ENCODE peak calls at places on chromosomes 4 and X, in seven cellular contexts. T, F, J, L, K, N and O are unnamed samples.

GRCh38 chrX:129631850-129632249 is 22.9 kb downstream of the APLN start:
- DNase-seq in F (no peak), K (no peak), L (no peak), T (no peak), J (no peak), N (no peak), O (no peak)

GRCh38 chrX:83469551-83469950 is 38.5 kb upstream of the POU3F4 start:
- DNase-seq in J (no peak), N (peak), T (peak), K (peak), F (peak), L (no peak), O (peak)

GRCh38 chr4:172953896-172954568 is 214.6 kb upstream of the GALNT7 start:
- DNase-seq in K (peak), N (no peak), L (no peak), T (peak), J (no peak), F (no peak), O (peak)

GRCh38 chrX:2811271-2811670 is 17.5 kb upstream of the GYG2 start:
- DNase-seq in F (no peak), L (no peak), T (peak), J (no peak), N (no peak), K (no peak), O (no peak)

GRCh38 chr4:133856736-133857355 is 344.7 kb downstream of the PABPC4L start:
- DNase-seq in J (no peak), F (no peak), L (no peak), T (no peak), N (no peak), K (peak), O (no peak)

GRCh38 chr4:13597604-13598003 is 29.9 kb downstream of the BOD1L1 start:
- DNase-seq in T (peak), K (peak), N (no peak), F (no peak), J (no peak), L (no peak), O (peak)

GRCh38 chr4:112448211-112448745 is 67.7 kb downstream of the NEUROG2 start:
- DNase-seq in F (no peak), T (peak), K (peak), J (no peak), N (peak), L (no peak), O (no peak)

GRCh38 chrX:107729558-107730297 is 45.9 kb downstream of the TSC22D3 start:
- DNase-seq in L (no peak), F (no peak), K (no peak), N (no peak), T (peak), J (peak), O (peak)

GRCh38 chr4:85867281-85867680 is 392.3 kb downstream of the ARHGAP24 start:
- DNase-seq in N (no peak), L (no peak), T (peak), K (no peak), J (no peak), F (no peak), O (no peak)

GRCh38 chr4:185504098-185505047 is 30.9 kb downstream of the PDLIM3 start:
- DNase-seq in T (peak), L (peak), K (peak), F (no peak), N (no peak), J (peak), O (peak)

GRCh38 chr4:159227378-159227777 is 124.5 kb downstream of the RAPGEF2 start:
- DNase-seq in F (no peak), L (no peak), J (no peak), T (peak), N (no peak), K (peak), O (no peak)

GRCh38 chr4:181008164-181008563 is 1235.0 kb upstream of the TENM3 start:
- DNase-seq in L (no peak), K (no peak), N (no peak), J (no peak), T (no peak), F (no peak), O (peak)

GRCh38 chr4:28799696-28800095 is 1920.5 kb upstream of the PCDH7 start:
- DNase-seq in J (peak), F (peak), N (no peak), K (no peak), T (no peak), L (no peak), O (peak)

GRCh38 chr4:2399631-2400190 is 18.7 kb downstream of the ZFYVE28 start:
- DNase-seq in F (no peak), K (no peak), J (no peak), T (no peak), L (no peak), N (no peak), O (no peak)

GRCh38 chr4:155780773-155781172 is 22.0 kb downstream of the GUCY1B1 start:
- DNase-seq in K (peak), N (no peak), L (no peak), J (no peak), T (peak), F (no peak), O (no peak)

GRCh38 chr4:179151770-179152169 is 1709.5 kb upstream of the AGA start:
- DNase-seq in J (no peak), T (no peak), K (no peak), L (no peak), F (no peak), N (no peak), O (no peak)

GRCh38 chrX:53082773-53083616 is 828 bp downstream of the TSPYL2 start:
- DNase-seq in F (no peak), K (no peak), N (no peak), T (no peak), L (no peak), J (no peak), O (no peak)

GRCh38 chr4:126533176-126533575 is 1099.6 kb upstream of the INTU start:
- DNase-seq in L (no peak), J (no peak), F (no peak), K (peak), N (no peak), T (peak), O (peak)

GRCh38 chrX:109830704-109831206 is 97.7 kb upstream of the ACSL4 start:
- DNase-seq in J (no peak), K (peak), N (no peak), F (no peak), L (no peak), T (peak), O (peak)

GRCh38 chr4:15961778-15962510 is 1.0 kb downstream of the FGFBP2 start:
- DNase-seq in J (no peak), N (no peak), K (no peak), T (no peak), L (no peak), F (no peak), O (no peak)

GRCh38 chr4:77225022-77225421 is 68.0 kb downstream of the CCNG2 start:
- DNase-seq in T (no peak), J (no peak), K (no peak), N (no peak), F (no peak), L (no peak), O (no peak)

GRCh38 chr4:22264261-22264660 is 251.6 kb downstream of the ADGRA3 start:
- DNase-seq in T (no peak), J (no peak), L (no peak), K (no peak), F (no peak), N (no peak), O (no peak)

GRCh38 chrX:28979876-28980275 is 392.6 kb downstream of the IL1RAPL1 start:
- DNase-seq in L (no peak), T (no peak), J (no peak), F (no peak), K (no peak), N (no peak), O (no peak)

GRCh38 chrX:135931644-135932487 is 38.4 kb downstream of the SAGE1 start:
- DNase-seq in T (peak), L (peak), F (peak), J (peak), N (peak), K (peak), O (peak)

GRCh38 chr4:111475001-111475400 is 670.3 kb upstream of the FAM241A start:
- DNase-seq in T (peak), N (peak), F (peak), L (no peak), K (peak), J (peak), O (peak)

GRCh38 chr4:16472537-16472936 is 246.3 kb upstream of the TAPT1 start:
- DNase-seq in N (no peak), J (no peak), K (no peak), F (no peak), L (no peak), T (peak), O (no peak)

GRCh38 chr4:41887821-41888699 is 47.2 kb upstream of the TMEM33 start:
- DNase-seq in N (no peak), J (no peak), T (peak), L (no peak), K (peak), F (peak), O (peak)

GRCh38 chr4:148116264-148116663 is 325.9 kb downstream of the NR3C2 start:
- DNase-seq in K (peak), N (no peak), L (no peak), F (no peak), T (peak), J (peak), O (peak)

GRCh38 chrX:10992110-10992509 is 119.0 kb upstream of the HCCS start:
- DNase-seq in F (no peak), T (no peak), L (no peak), K (no peak), J (no peak), N (no peak), O (no peak)

GRCh38 chrX:85309717-85310116 is 65.9 kb downstream of the ZNF711 start:
- DNase-seq in T (no peak), L (no peak), J (no peak), N (no peak), K (no peak), F (no peak), O (no peak)
- TF ChIP-seq CTCF in T (no peak), L (no peak), J (no peak), N (peak), K (no peak), F (peak), O (no peak)

DNA sequence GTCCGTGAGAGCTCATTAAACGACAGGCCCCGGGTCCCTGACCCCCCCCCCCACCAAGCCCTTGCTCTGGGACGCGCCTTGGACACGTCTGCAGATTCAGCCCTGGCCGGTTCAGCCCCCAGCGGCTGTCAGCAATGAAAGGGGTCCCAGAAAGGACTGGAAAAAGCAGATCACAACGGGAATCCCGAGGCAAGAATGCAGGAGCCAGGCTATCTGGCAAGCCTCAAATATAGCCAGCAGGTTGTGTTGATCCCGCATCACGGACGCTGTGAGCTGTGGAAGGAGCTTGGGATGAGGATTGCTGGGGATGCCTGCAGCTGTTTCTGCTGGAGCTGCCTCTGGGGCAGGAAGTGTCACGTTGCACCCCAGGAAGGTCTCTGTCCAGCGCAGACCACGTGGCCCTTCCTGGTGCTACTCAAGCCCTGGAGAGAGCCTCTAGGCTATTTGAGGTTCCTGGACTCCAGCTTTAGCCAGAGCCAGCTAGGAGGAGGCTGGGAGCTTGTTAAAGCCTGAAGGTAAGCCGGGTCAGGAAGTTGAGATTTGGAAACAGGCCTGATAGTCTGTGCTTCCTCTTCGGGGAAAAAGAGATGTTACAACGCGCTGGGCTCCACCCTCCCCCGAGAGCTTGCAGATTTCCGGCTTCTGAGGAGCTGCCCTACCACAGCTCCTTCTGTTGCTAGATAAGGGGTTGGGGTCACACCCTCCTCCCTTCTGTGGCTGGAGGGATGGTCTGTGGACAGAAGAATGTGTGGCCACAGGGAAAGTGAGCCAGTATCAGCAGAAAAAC is 19.3 kb upstream of the CSF2RA start:
- DNase-seq in J (peak), F (peak), N (no peak), K (no peak), L (peak), T (peak), O (no peak)
- H3K4me3 ChIP-seq in J (peak), F (peak), N (no peak), K (no peak), L (peak), T (no peak), O (no peak)

GRCh38 chr4:107629318-107629717 is 90.7 kb downstream of the PAPSS1 start:
- DNase-seq in L (no peak), T (no peak), N (no peak), J (no peak), K (no peak), F (no peak), O (no peak)

GRCh38 chr4:107630185-107630705 is 89.8 kb downstream of the PAPSS1 start:
- DNase-seq in T (no peak), K (no peak), N (no peak), J (no peak), L (no peak), F (no peak), O (no peak)

GRCh38 chr4:107635735-107636134 is 84.3 kb downstream of the PAPSS1 start:
- DNase-seq in T (no peak), N (no peak), F (no peak), L (no peak), J (no peak), K (no peak), O (no peak)

DNA sequence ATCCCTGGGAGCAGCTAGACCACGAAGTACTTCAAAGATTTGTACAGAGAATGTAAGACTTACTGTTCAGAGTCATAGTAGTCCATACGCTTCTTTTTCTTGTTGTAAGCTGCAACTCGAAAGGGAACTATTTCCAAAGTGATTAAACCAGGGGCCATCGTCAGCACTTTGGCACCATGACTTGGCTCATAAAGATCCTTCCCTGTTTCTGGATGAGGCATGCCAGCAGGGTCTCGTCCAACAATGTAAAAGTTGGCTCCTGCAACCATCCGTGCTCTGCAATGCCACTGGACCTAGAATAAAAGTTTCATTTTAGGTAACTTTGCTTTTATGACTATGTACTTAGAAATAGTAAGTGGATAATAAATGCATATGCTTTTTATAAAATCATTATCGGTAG is 88.5 kb downstream of the PAPSS1 start:
- DNase-seq in T (no peak), J (peak), F (no peak), K (no peak), L (no peak), N (no peak), O (no peak)
- TF ChIP-seq CTCF in T (no peak), J (no peak), F (no peak), K (no peak), L (no peak), N (no peak), O (no peak)

GRCh38 chr4:7191546-7192251 is 639 bp upstream of the SORCS2 start:
- DNase-seq in N (no peak), F (no peak), T (no peak), K (no peak), L (peak), J (no peak), O (no peak)
- H3K4me3 ChIP-seq in N (no peak), F (peak), T (no peak), K (no peak), L (no peak), J (no peak), O (no peak)

DNA sequence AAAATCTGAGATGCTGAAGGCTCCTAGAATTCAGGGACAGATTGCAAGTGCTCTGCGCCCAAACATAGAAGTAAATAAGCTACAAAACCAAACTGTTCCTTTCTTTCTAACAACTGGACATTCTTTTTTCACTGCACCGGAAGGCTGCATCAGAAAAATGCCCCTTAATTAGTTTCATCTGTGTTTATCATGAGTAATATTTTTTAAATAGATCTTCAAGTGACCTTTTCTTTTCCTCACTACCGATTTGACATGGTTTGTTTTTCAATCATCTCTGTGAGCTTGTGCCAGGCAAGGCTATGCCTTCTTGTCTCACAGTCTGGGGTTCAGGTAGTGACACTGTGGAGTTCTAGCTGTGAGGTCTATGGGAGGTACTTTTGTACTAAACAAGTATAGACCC is 22.5 kb upstream of the ADAMTS3 start:
- DNase-seq in L (no peak), J (no peak), T (no peak), N (peak), F (no peak), K (no peak), O (no peak)
- TF ChIP-seq CTCF in L (no peak), J (no peak), T (no peak), N (no peak), F (no peak), K (no peak), O (no peak)

GRCh38 chrX:7690842-7691241 is 152.1 kb upstream of the VCX start:
- DNase-seq in F (no peak), N (no peak), J (no peak), L (no peak), T (no peak), K (no peak), O (no peak)
- H3K4me3 ChIP-seq in F (no peak), N (no peak), J (no peak), L (no peak), T (no peak), K (no peak), O (no peak)

DNA sequence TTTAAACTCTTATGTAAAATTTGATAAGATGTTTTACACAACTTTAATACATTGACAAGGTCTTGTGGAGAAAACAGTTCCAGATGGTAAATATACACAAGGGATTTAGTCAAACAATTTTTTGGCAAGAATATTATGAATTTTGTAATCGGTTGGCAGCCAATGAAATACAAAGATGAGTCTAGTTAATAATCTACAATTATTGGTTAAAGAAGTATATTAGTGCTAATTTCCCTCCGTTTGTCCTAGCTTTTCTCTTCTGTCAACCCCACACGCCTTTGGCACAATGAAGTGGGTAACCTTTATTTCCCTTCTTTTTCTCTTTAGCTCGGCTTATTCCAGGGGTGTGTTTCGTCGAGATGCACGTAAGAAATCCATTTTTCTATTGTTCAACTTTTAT is at the start of gene ALB:
- DNase-seq in N (no peak), T (no peak), K (no peak), L (no peak), F (no peak), J (no peak), O (no peak)
- TF ChIP-seq CTCF in N (no peak), T (no peak), K (no peak), L (no peak), F (no peak), J (no peak), O (no peak)

GRCh38 chr4:142614621-142615323 is 231.3 kb downstream of the INPP4B start:
- DNase-seq in L (no peak), K (peak), N (no peak), F (no peak), T (peak), J (no peak), O (peak)
- H3K4me3 ChIP-seq in L (no peak), K (no peak), N (no peak), F (no peak), T (no peak), J (no peak), O (no peak)